ENCODE peak calls at places on chromosome 18, in ten cellular contexts. Z, U, G, F, C, T, R, X, E and O are unnamed samples.
A peak's percentile ranks its signal among the peaks of the same experiment; 100 is the strongest.

GRCh38 chr18:45726603-45727002 is 2.6 kb downstream of the SLC14A1 start:
- DNase-seq in G (no peak), T (no peak), E (no peak), U (no peak), R (no peak), C (peak; percentile 19), X (no peak), Z (no peak), F (no peak), O (no peak)

GRCh38 chr18:35581555-35582309 is at the start of gene GALNT1:
- DNase-seq in G (no peak), X (no peak), F (peak; percentile 33), C (no peak), T (peak; percentile 37), Z (no peak), U (peak; percentile 62), E (peak; percentile 84), R (peak; percentile 17), O (peak; percentile 37)

GRCh38 chr18:35376393-35376741 is 770 bp downstream of the ZNF396 start:
- DNase-seq in E (peak; percentile 70), U (peak; percentile 45), T (peak; percentile 25), F (peak; percentile 24), R (peak; percentile 12), G (no peak), X (no peak), C (no peak), Z (no peak), O (no peak)

GRCh38 chr18:26536032-26536431 is 12.3 kb downstream of the KCTD1 start:
- DNase-seq in Z (no peak), X (no peak), U (no peak), G (no peak), C (no peak), R (no peak), F (no peak), E (no peak), T (no peak), O (no peak)

GRCh38 chr18:78818495-78818894 is 161.1 kb upstream of the SALL3 start:
- DNase-seq in U (no peak), G (no peak), F (no peak), Z (no peak), E (no peak), T (no peak), C (no peak), X (no peak), R (no peak), O (no peak)

GRCh38 chr18:75341267-75341666 is 86.2 kb downstream of the SMIM21 start:
- DNase-seq in U (peak; percentile 84), R (no peak), T (no peak), E (no peak), Z (no peak), C (no peak), G (no peak), F (no peak), X (no peak), O (no peak)

GRCh38 chr18:28267878-28268625 is 91.1 kb upstream of the CDH2 start:
- DNase-seq in G (no peak), R (no peak), T (no peak), Z (peak; percentile 20), X (no peak), C (no peak), F (no peak), E (no peak), U (no peak), O (no peak)

GRCh38 chr18:63460414-63460813 is 16.3 kb upstream of the SERPINB5 start:
- DNase-seq in X (no peak), Z (no peak), R (no peak), T (no peak), E (no peak), F (no peak), C (no peak), G (no peak), U (no peak), O (no peak)

GRCh38 chr18:58687871-58688308 is 16.6 kb downstream of the MALT1 start:
- DNase-seq in X (peak; percentile 43), Z (no peak), C (no peak), R (peak; percentile 90), F (no peak), E (peak; percentile 56), U (no peak), T (no peak), G (no peak), O (no peak)

GRCh38 chr18:56919190-56919589 is 227.7 kb upstream of the BOD1L2 start:
- DNase-seq in R (no peak), C (no peak), U (no peak), F (no peak), X (no peak), Z (no peak), E (no peak), G (no peak), T (no peak), O (no peak)

GRCh38 chr18:47109049-47109448 is 41.3 kb downstream of the HDHD2 start:
- DNase-seq in G (no peak), T (no peak), F (no peak), C (no peak), U (peak; percentile 25), R (no peak), Z (no peak), E (no peak), X (no peak), O (no peak)

GRCh38 chr18:37545461-37545860 is 20.1 kb downstream of the CELF4 start:
- DNase-seq in G (no peak), Z (no peak), X (no peak), F (no peak), E (no peak), U (no peak), R (no peak), C (no peak), T (no peak), O (no peak)

GRCh38 chr18:35991696-35992095 is 19.2 kb downstream of the RMP24 start:
- DNase-seq in U (no peak), T (no peak), E (no peak), F (no peak), R (no peak), G (no peak), C (no peak), Z (no peak), X (no peak), O (no peak)

GRCh38 chr18:75407468-75408437 is 19.8 kb downstream of the SMIM21 start:
- DNase-seq in T (no peak), C (no peak), G (no peak), F (no peak), E (no peak), Z (no peak), U (peak; percentile 91), X (no peak), R (no peak), O (no peak)

GRCh38 chr18:52869942-52870907 is 530.2 kb downstream of the DCC start:
- DNase-seq in U (peak; percentile 54), X (no peak), C (no peak), R (no peak), G (no peak), F (no peak), Z (no peak), E (no peak), T (no peak), O (no peak)

GRCh38 chr18:12271376-12272235 is 17.4 kb downstream of the CIDEA start:
- DNase-seq in R (peak; percentile 29), F (peak; percentile 79), E (peak; percentile 86), T (peak; percentile 81), X (peak; percentile 2), Z (no peak), G (peak; percentile 68), C (peak; percentile 33), U (peak; percentile 86), O (peak; percentile 88)

GRCh38 chr18:13315000-13315399 is 96.4 kb downstream of the LDLRAD4 start:
- DNase-seq in C (no peak), R (no peak), X (no peak), T (no peak), G (no peak), E (no peak), F (no peak), Z (no peak), U (no peak), O (no peak)

GRCh38 chr18:40413160-40413559 is 1541.9 kb upstream of the PIK3C3 start:
- DNase-seq in R (no peak), F (no peak), T (peak; percentile 24), G (peak; percentile 2), U (peak; percentile 76), Z (no peak), C (peak; percentile 15), X (no peak), E (no peak), O (no peak)

GRCh38 chr18:37577051-37577611 is 11.5 kb upstream of the CELF4 start:
- DNase-seq in T (no peak), X (no peak), U (peak; percentile 65), G (no peak), E (no peak), Z (no peak), R (no peak), C (no peak), F (peak; percentile 35), O (no peak)

GRCh38 chr18:44601447-44601846 is 79.2 kb upstream of the SETBP1 start:
- DNase-seq in U (no peak), Z (peak; percentile 96), C (no peak), X (no peak), G (no peak), R (no peak), E (no peak), T (no peak), F (no peak), O (no peak)

GRCh38 chr18:73896685-73897084 is 250.9 kb downstream of the FBXO15 start:
- DNase-seq in G (no peak), Z (no peak), X (no peak), E (peak; percentile 5), C (no peak), R (no peak), F (no peak), T (no peak), U (no peak), O (no peak)

GRCh38 chr18:8507881-8508280 is 101.4 kb upstream of the RAB12 start:
- DNase-seq in E (no peak), R (no peak), X (no peak), F (no peak), U (no peak), T (no peak), C (no peak), G (no peak), Z (peak; percentile 21), O (no peak)

GRCh38 chr18:490024-490366 is 10.5 kb downstream of the COLEC12 start:
- DNase-seq in E (no peak), X (no peak), C (no peak), R (no peak), U (no peak), F (no peak), Z (no peak), G (no peak), T (no peak), O (no peak)

GRCh38 chr18:76452357-76452756 is 42.7 kb downstream of the ZNF516 start:
- DNase-seq in T (no peak), U (no peak), X (no peak), F (no peak), E (no peak), G (no peak), R (no peak), Z (no peak), C (no peak), O (no peak)

GRCh38 chr18:55220523-55220922 is 261.3 kb upstream of the CCDC68 start:
- DNase-seq in G (no peak), F (no peak), U (no peak), C (no peak), Z (no peak), R (no peak), T (no peak), X (no peak), E (peak; percentile 7), O (no peak)

GRCh38 chr18:75360206-75360605 is 67.3 kb downstream of the SMIM21 start:
- DNase-seq in R (no peak), T (no peak), X (no peak), E (no peak), Z (no peak), U (no peak), C (no peak), F (no peak), G (no peak), O (no peak)

GRCh38 chr18:72833471-72833870 is 34.3 kb downstream of the NETO1 start:
- DNase-seq in Z (peak; percentile 21), R (no peak), T (no peak), E (no peak), U (no peak), G (no peak), C (no peak), F (no peak), X (no peak), O (no peak)

GRCh38 chr18:23689031-23689615 is at the start of gene LAMA3:
- DNase-seq in G (no peak), X (no peak), R (peak; percentile 18), C (peak; percentile 42), U (peak; percentile 81), T (peak; percentile 66), F (peak; percentile 71), Z (no peak), E (peak; percentile 55), O (peak; percentile 98)